ENCODE peak calls at places on chromosomes 6 and 20, in seven cellular contexts. H is uterus, W is GM23338, L is mesenchymal stem cell, X is heart left ventricle, U is upper lobe of left lung, M is brain microvascular endothelial cell. V is an unnamed sample. For H3K36me3, the result is how much of the 10 kb centered on the place peaks cover.

GRCh38 chr20:8154636-8155035 is 22.6 kb downstream of the PLCB1 start:
- DNase-seq in H (no peak), W (no peak), L (peak), X (no peak), U (no peak), M (no peak), V (no peak)

GRCh38 chr6:137025786-137026730 is 18.7 kb downstream of the IL20RA start:
- DNase-seq in H (no peak), W (no peak), L (peak), X (no peak), U (no peak), M (no peak), V (peak)

GRCh38 chr6:71419954-71420692 is 131.5 kb downstream of the OGFRL1 start:
- DNase-seq in H (peak), W (peak), L (peak), X (peak), U (peak), M (no peak), V (no peak)

GRCh38 chr6:5763407-5763806 is 243.3 kb downstream of the NRN1 start:
- DNase-seq in H (no peak), W (no peak), L (peak), X (no peak), U (no peak), M (no peak), V (no peak)

GRCh38 chr20:57710841-57711240 is 1.0 kb upstream of the PMEPA1 start:
- DNase-seq in H (no peak), W (no peak), L (no peak), X (no peak), U (no peak), M (no peak), V (no peak)

GRCh38 chr6:47476794-47477496 is 644 bp upstream of the CD2AP start:
- DNase-seq in H (no peak), W (no peak), L (no peak), X (no peak), U (no peak), M (no peak), V (peak)

GRCh38 chr6:107458687-107459282 is 579 bp downstream of the PDSS2 start:
- DNase-seq in H (peak), W (peak), L (peak), X (no peak), U (peak), M (no peak), V (peak)

GRCh38 chr6:3825331-3825831 is 23.8 kb upstream of the FAM50B start:
- DNase-seq in H (peak), W (peak), L (peak), X (peak), U (peak), M (peak), V (peak)

GRCh38 chr20:46361386-46361785 is 45.0 kb downstream of the ELMO2 start:
- DNase-seq in H (no peak), W (no peak), L (no peak), X (no peak), U (no peak), M (no peak), V (no peak)

GRCh38 chr6:99590728-99591672 is 15.6 kb upstream of the PRDM13 start:
- DNase-seq in H (no peak), W (peak), L (no peak), X (no peak), U (peak), M (no peak), V (no peak)

GRCh38 chr6:170271771-170272314 is 19.0 kb downstream of the DLL1 start:
- DNase-seq in H (no peak), W (no peak), L (no peak), X (peak), U (peak), M (no peak), V (no peak)

GRCh38 chr6:79570802-79571367 is 33.7 kb upstream of the LCA5 start:
- DNase-seq in H (no peak), W (no peak), L (peak), X (no peak), U (no peak), M (no peak), V (peak)

GRCh38 chr6:113442040-113442439 is 415.1 kb upstream of the MARCKS start:
- DNase-seq in H (no peak), W (no peak), L (no peak), X (no peak), U (no peak), M (no peak), V (no peak)

GRCh38 chr6:83113258-83113657 is 45.8 kb downstream of the DOP1A start:
- DNase-seq in H (no peak), W (no peak), L (no peak), X (no peak), U (no peak), M (no peak), V (no peak)

GRCh38 chr20:25320035-25320800 is 70.4 kb downstream of the ABHD12 start:
- DNase-seq in H (peak), W (no peak), L (no peak), X (no peak), U (no peak), M (no peak), V (no peak)

GRCh38 chr20:43667341-43668132 is 623 bp downstream of the MYBL2 start:
- DNase-seq in H (no peak), W (peak), L (peak), X (no peak), U (peak), M (no peak), V (no peak)

GRCh38 chr6:65569505-65569904 is 137.5 kb downstream of the EYS start:
- DNase-seq in H (no peak), W (peak), L (no peak), X (no peak), U (no peak), M (no peak), V (no peak)

GRCh38 chr6:170229851-170230519 is 60.9 kb downstream of the DLL1 start:
- DNase-seq in H (no peak), W (no peak), L (no peak), X (peak), U (no peak), M (no peak), V (no peak)

GRCh38 chr6:45727228-45727627 is 288.4 kb downstream of the CLIC5 start:
- DNase-seq in H (no peak), W (no peak), L (no peak), X (peak), U (no peak), M (no peak), V (no peak)

GRCh38 chr20:57600324-57601210 is 19.7 kb downstream of the ZBP1 start:
- DNase-seq in H (no peak), W (no peak), L (no peak), X (no peak), U (no peak), M (peak), V (no peak)

GRCh38 chr20:53677447-53678314 is 84.0 kb upstream of the ZNF217 start:
- DNase-seq in H (peak), W (peak), L (peak), X (peak), U (peak), M (no peak), V (no peak)

GRCh38 chr6:21846541-21847451 is 253.2 kb downstream of the SOX4 start:
- DNase-seq in H (no peak), W (peak), L (peak), X (no peak), U (no peak), M (no peak), V (peak)

GRCh38 chr6:168834188-168834587 is 393.2 kb downstream of the SMOC2 start:
- DNase-seq in H (no peak), W (peak), L (no peak), X (no peak), U (no peak), M (no peak), V (no peak)

GRCh38 chr6:15522026-15522425 is 140.8 kb downstream of the DTNBP1 start:
- DNase-seq in H (no peak), W (no peak), L (no peak), X (no peak), U (no peak), M (no peak), V (no peak)

GRCh38 chr6:158801655-158802294 is 17.4 kb downstream of the EZR start:
- DNase-seq in H (no peak), W (no peak), L (no peak), X (peak), U (no peak), M (no peak), V (no peak)

GRCh38 chr6:29708432-29709177 is 14.6 kb upstream of the HLA-F start:
- DNase-seq in H (no peak), W (no peak), L (no peak), X (no peak), U (no peak), M (no peak), V (no peak)

GRCh38 chr20:37539956-37540455 is 12.3 kb upstream of the BLCAP start:
- DNase-seq in H (no peak), W (no peak), L (no peak), X (no peak), U (no peak), M (no peak), V (no peak)

GRCh38 chr20:47276856-47277541 is 79.5 kb downstream of the ZMYND8 start:
- DNase-seq in H (peak), W (no peak), L (peak), X (peak), U (peak), M (peak), V (no peak)

GRCh38 chr6:2611092-2611491 is 139.6 kb downstream of the MYLK4 start:
- DNase-seq in H (no peak), W (no peak), L (no peak), X (no peak), U (no peak), M (peak), V (peak)

GRCh38 chr6:150685860-150686259 is 86.2 kb downstream of the PLEKHG1 start:
- DNase-seq in H (no peak), W (peak), L (no peak), X (no peak), U (no peak), M (no peak), V (peak)

GRCh38 chr6:132231121-132231520 is 170.2 kb downstream of the MOXD1 start:
- DNase-seq in H (no peak), W (peak), L (no peak), X (no peak), U (no peak), M (no peak), V (no peak)

GRCh38 chr20:42024653-42025052 is 406.5 kb upstream of the CHD6 start:
- DNase-seq in H (no peak), W (no peak), L (no peak), X (peak), U (no peak), M (no peak), V (no peak)

GRCh38 chr20:37417146-37417856 is 71.4 kb downstream of the SRC start:
- DNase-seq in H (no peak), W (no peak), L (no peak), X (no peak), U (no peak), M (no peak), V (no peak)

GRCh38 chr6:2875840-2876207 is 27.3 kb downstream of the SERPINB9 start:
- DNase-seq in H (no peak), W (peak), L (no peak), X (peak), U (peak), M (no peak), V (no peak)

GRCh38 chr6:62479722-62480121 is 193.7 kb upstream of the KHDRBS2 start:
- DNase-seq in H (no peak), W (peak), L (no peak), X (no peak), U (no peak), M (no peak), V (no peak)

GRCh38 chr6:27890351-27891299 is 21.6 kb downstream of the OR2B2 start:
- DNase-seq in H (no peak), W (peak), L (peak), X (peak), U (peak), M (peak), V (peak)

GRCh38 chr6:52133326-52133725 is 45.9 kb upstream of the PKHD1 start:
- DNase-seq in H (no peak), W (no peak), L (no peak), X (no peak), U (no peak), M (no peak), V (no peak)

GRCh38 chr6:107460074-107460631 is 789 bp upstream of the PDSS2 start:
- DNase-seq in H (no peak), W (peak), L (no peak), X (no peak), U (no peak), M (no peak), V (peak)

GRCh38 chr6:139164001-139164400 is 29.1 kb downstream of the HECA start:
- DNase-seq in H (no peak), W (peak), L (no peak), X (no peak), U (no peak), M (no peak), V (no peak)

DNA sequence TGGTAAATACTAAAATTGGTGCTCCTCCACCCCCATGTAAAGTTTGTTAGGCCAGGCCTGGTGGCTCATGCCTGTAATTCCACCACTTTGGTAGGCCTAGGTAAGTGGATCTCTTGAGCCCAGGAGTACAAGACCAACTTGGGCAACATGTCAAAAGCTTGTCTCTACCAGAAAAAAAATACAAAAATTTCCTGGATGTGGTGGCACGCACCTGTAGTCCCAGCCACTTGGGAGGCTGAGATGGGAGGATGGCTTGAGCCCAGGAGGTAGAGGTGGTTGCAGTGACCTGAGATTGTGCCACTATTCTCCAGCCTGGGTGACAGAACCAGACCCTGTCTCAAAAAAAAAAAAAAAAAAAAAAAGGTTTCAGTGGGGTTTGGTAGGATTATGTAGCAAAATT is 41.7 kb downstream of the ITCH start:
- DNase-seq in H (no peak), W (no peak), L (no peak), X (no peak), U (no peak), M (no peak), V (no peak)
- H3K36me3 ChIP-seq in H (under half), W (under half), L (under half), X (under half), U (under half), M (under half), V (under half)

GRCh38 chr20:48672324-48672723 is 155.5 kb downstream of the PREX1 start:
- DNase-seq in H (no peak), W (no peak), L (no peak), X (no peak), U (no peak), M (no peak), V (no peak)
- H3K36me3 ChIP-seq in H (under half), W (under half), L (under half), X (under half), U (half or more), M (under half), V (under half)

GRCh38 chr6:36499918-36500317 is 47.4 kb downstream of the STK38 start:
- DNase-seq in H (no peak), W (no peak), L (no peak), X (no peak), U (no peak), M (no peak), V (no peak)
- H3K36me3 ChIP-seq in H (under half), W (under half), L (under half), X (half or more), U (under half), M (under half), V (under half)

GRCh38 chr20:62350098-62350628 is 16.9 kb downstream of the LAMA5 start:
- DNase-seq in H (no peak), W (no peak), L (no peak), X (peak), U (peak), M (no peak), V (peak)

GRCh38 chr20:62348604-62349003 is 18.5 kb downstream of the LAMA5 start:
- DNase-seq in H (no peak), W (no peak), L (no peak), X (no peak), U (no peak), M (no peak), V (no peak)

GRCh38 chr20:62350629-62351422 is 16.3 kb downstream of the LAMA5 start:
- DNase-seq in H (no peak), W (no peak), L (no peak), X (peak), U (peak), M (no peak), V (no peak)

GRCh38 chr20:62351469-62352401 is 15.4 kb downstream of the LAMA5 start:
- DNase-seq in H (no peak), W (no peak), L (no peak), X (peak), U (peak), M (no peak), V (no peak)

DNA sequence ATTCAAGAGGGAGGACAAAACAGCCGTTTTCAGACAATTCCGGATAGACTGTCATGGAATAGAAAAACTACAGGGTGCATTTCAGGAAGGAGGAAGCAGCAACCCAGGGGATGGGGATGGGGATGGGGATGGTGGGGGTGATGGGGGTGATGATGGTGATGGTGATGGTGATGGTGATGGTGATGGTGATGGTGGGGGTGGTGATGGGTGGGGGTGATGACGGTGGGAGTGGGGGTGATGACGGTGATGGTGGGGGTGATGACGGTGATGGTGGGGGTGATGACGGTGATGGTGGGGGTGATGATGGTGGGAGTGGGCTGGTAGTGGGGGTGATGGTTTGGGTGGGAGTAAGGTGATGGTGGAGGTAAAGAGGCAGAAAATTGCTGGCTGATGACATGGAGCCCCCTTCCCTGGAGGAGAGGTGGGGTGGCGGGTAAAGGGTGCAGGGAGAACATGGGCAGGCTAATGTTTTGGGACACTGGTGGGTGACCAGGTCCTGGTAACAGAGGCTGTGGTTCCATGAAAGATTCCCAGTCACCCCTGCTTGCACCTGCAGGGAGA is 17.5 kb downstream of the LAMA5 start:
- DNase-seq in H (no peak), W (no peak), L (no peak), X (peak), U (no peak), M (no peak), V (no peak)
- H3K36me3 ChIP-seq in H (under half), W (under half), L (half or more), X (under half), U (half or more), M (half or more), V (under half)

DNA sequence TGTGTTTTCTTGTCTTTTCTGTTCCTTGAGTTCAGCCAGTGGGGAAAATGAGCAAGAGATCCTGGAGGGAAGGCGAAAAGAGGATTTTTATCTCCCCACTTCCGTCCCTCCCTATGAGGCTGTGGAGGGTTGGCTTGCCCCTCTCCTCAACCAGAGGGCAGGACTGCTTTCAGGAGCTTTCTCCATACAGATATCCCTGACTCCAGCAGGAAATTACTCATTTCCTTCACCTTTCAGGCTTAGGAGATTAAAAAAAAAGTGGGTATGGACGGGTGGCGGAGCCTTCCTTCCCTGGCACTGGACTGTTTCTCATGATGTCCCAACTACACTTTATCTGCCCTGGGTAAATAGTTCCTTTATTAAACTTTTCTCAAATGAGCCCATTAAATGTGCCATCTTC is 241.2 kb downstream of the FRK start:
- DNase-seq in H (no peak), W (no peak), L (no peak), X (no peak), U (no peak), M (no peak), V (peak)
- H3K36me3 ChIP-seq in H (under half), W (under half), L (under half), X (under half), U (under half), M (under half), V (under half)

GRCh38 chr6:33698494-33698893 is 13.0 kb downstream of the UQCC2 start:
- DNase-seq in H (no peak), W (no peak), L (no peak), X (no peak), U (no peak), M (no peak), V (no peak)

GRCh38 chr6:33697845-33698244 is 13.7 kb downstream of the UQCC2 start:
- DNase-seq in H (no peak), W (no peak), L (no peak), X (no peak), U (no peak), M (no peak), V (no peak)

GRCh38 chr6:33700391-33701050 is 11.0 kb downstream of the UQCC2 start:
- DNase-seq in H (no peak), W (peak), L (peak), X (peak), U (no peak), M (peak), V (peak)

GRCh38 chr6:33699739-33700138 is 11.8 kb downstream of the UQCC2 start:
- DNase-seq in H (no peak), W (no peak), L (no peak), X (no peak), U (no peak), M (no peak), V (no peak)

DNA sequence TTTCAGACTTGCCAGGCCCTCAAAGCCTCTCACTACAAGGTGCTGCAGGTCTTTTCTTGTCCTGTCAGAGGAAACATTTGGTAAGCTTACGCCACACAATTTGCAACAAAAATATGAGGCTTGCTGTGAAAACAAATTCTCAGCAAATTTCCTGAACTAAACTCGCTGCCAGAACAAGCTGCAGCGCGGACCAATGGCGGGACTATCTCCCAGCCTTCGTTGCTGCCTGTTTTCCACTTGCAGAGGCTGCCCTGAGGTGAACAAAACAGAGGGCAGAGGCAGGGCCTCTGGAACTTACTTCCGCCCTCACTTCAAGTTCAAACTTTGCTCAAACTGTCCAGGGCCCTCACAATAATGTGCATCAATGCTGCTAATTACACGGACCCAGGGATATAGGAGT is 12.4 kb downstream of the UQCC2 start:
- DNase-seq in H (no peak), W (no peak), L (no peak), X (no peak), U (no peak), M (no peak), V (peak)
- H3K36me3 ChIP-seq in H (under half), W (under half), L (under half), X (under half), U (under half), M (under half), V (under half)

GRCh38 chr6:167688123-167688522 is 138.6 kb upstream of the AFDN start:
- DNase-seq in H (no peak), W (no peak), L (no peak), X (no peak), U (no peak), M (no peak), V (no peak)

GRCh38 chr6:167687035-167687720 is 139.5 kb upstream of the AFDN start:
- DNase-seq in H (no peak), W (no peak), L (no peak), X (no peak), U (no peak), M (no peak), V (no peak)

GRCh38 chr6:167689751-167690150 is 137.0 kb upstream of the AFDN start:
- DNase-seq in H (no peak), W (no peak), L (no peak), X (no peak), U (no peak), M (no peak), V (no peak)

GRCh38 chr6:167691566-167692312 is 135.0 kb upstream of the AFDN start:
- DNase-seq in H (no peak), W (no peak), L (peak), X (no peak), U (no peak), M (no peak), V (no peak)

GRCh38 chr6:167689278-167689677 is 137.4 kb upstream of the AFDN start:
- DNase-seq in H (no peak), W (no peak), L (no peak), X (no peak), U (no peak), M (no peak), V (no peak)
- H3K36me3 ChIP-seq in H (under half), W (under half), L (under half), X (under half), U (under half), M (under half), V (under half)

GRCh38 chr6:125918681-125919566 is 37.6 kb upstream of the HINT3 start:
- DNase-seq in H (peak), W (peak), L (peak), X (peak), U (no peak), M (peak), V (peak)
- H3K36me3 ChIP-seq in H (under half), W (under half), L (under half), X (half or more), U (under half), M (under half), V (under half)